ENCODE peak calls at places on chromosome 17, in seven cellular contexts. M is T-helper 1 cell, H is HS-5, F is NCI-H774, I is mesendoderm, R is H7, G is pons. U is an unnamed sample.

GRCh38 chr17:81329279-81329926 is 34.3 kb upstream of the SLC38A10 start:
- DNase-seq in M (no peak), H (peak; percentile 73), F (no peak), I (peak; percentile 94), R (peak; percentile 92), G (no peak), U (no peak)

GRCh38 chr17:44826123-44826790 is 3.8 kb downstream of the GJC1 start:
- DNase-seq in M (no peak), H (no peak), F (no peak), I (no peak), R (no peak), G (no peak), U (no peak)

GRCh38 chr17:2063306-2064146 is 8.6 kb downstream of the HIC1 start:
- DNase-seq in M (no peak), H (no peak), F (no peak), I (peak; percentile 70), R (no peak), G (no peak), U (no peak)

GRCh38 chr17:31857920-31858646 is 961 bp downstream of the COPRS start:
- DNase-seq in M (peak; percentile 3), H (peak; percentile 10), F (no peak), I (no peak), R (no peak), G (peak; percentile 43), U (no peak)

GRCh38 chr17:44788139-44788538 is 29.4 kb downstream of the ADAM11 start:
- DNase-seq in M (no peak), H (no peak), F (no peak), I (no peak), R (no peak), G (no peak), U (no peak)

GRCh38 chr17:83155128-83156081 is 76.0 kb downstream of the METRNL start:
- DNase-seq in M (peak; percentile 41), H (no peak), F (no peak), I (no peak), R (no peak), G (no peak), U (no peak)

GRCh38 chr17:77204531-77204930 is 63.8 kb downstream of the SEC14L1 start:
- DNase-seq in M (no peak), H (no peak), F (no peak), I (no peak), R (no peak), G (no peak), U (no peak)

GRCh38 chr17:80782536-80783427 is 208.9 kb upstream of the CHMP6 start:
- DNase-seq in M (peak; percentile 87), H (no peak), F (no peak), I (peak; percentile 65), R (no peak), G (no peak), U (no peak)

GRCh38 chr17:3006801-3007200 is 56.6 kb downstream of the OR1D5 start:
- DNase-seq in M (no peak), H (no peak), F (no peak), I (no peak), R (no peak), G (no peak), U (no peak)

GRCh38 chr17:77717941-77718668 is 240.4 kb upstream of the TNRC6C start:
- DNase-seq in M (no peak), H (no peak), F (no peak), I (no peak), R (no peak), G (no peak), U (no peak)

GRCh38 chr17:3512512-3513171 is 36.8 kb downstream of the ASPA start:
- DNase-seq in M (no peak), H (no peak), F (no peak), I (peak; percentile 80), R (peak; percentile 61), G (peak; percentile 92), U (no peak)

GRCh38 chr17:50813583-50813982 is 21.8 kb upstream of the WFIKKN2 start:
- DNase-seq in M (no peak), H (no peak), F (no peak), I (no peak), R (no peak), G (no peak), U (no peak)

GRCh38 chr17:64765191-64765889 is 103.2 kb upstream of the SMURF2 start:
- DNase-seq in M (no peak), H (no peak), F (no peak), I (no peak), R (no peak), G (no peak), U (no peak)

GRCh38 chr17:73226556-73227172 is 33.8 kb downstream of the COG1 start:
- DNase-seq in M (peak; percentile 34), H (no peak), F (no peak), I (peak; percentile 71), R (no peak), G (no peak), U (no peak)

GRCh38 chr17:51035436-51035835 is 85.2 kb downstream of the SPAG9 start:
- DNase-seq in M (no peak), H (no peak), F (no peak), I (peak; percentile 83), R (no peak), G (peak; percentile 98), U (no peak)

GRCh38 chr17:6507535-6507934 is 48.8 kb downstream of the PITPNM3 start:
- DNase-seq in M (no peak), H (peak; percentile 76), F (no peak), I (no peak), R (no peak), G (no peak), U (no peak)

GRCh38 chr17:20300399-20301037 is 166.8 kb downstream of the LGALS9B start:
- DNase-seq in M (no peak), H (peak; percentile 4), F (no peak), I (no peak), R (peak; percentile 31), G (peak; percentile 32), U (no peak)

GRCh38 chr17:13346996-13347762 is 254.6 kb downstream of the HS3ST3A1 start:
- DNase-seq in M (peak; percentile 40), H (peak; percentile 98), F (no peak), I (peak; percentile 37), R (no peak), G (no peak), U (no peak)

GRCh38 chr17:49680314-49680713 is 2.4 kb upstream of the SPOP start:
- DNase-seq in M (no peak), H (no peak), F (no peak), I (no peak), R (no peak), G (no peak), U (no peak)

GRCh38 chr17:34527908-34528470 is 51.4 kb upstream of the TMEM132E start:
- DNase-seq in M (no peak), H (no peak), F (no peak), I (peak; percentile 71), R (peak; percentile 74), G (no peak), U (no peak)

GRCh38 chr17:64938925-64939474 is 19.7 kb upstream of the LRRC37A3 start:
- DNase-seq in M (peak; percentile 43), H (no peak), F (no peak), I (peak; percentile 75), R (peak; percentile 86), G (no peak), U (no peak)

GRCh38 chr17:39104657-39105056 is 46.8 kb downstream of the PLXDC1 start:
- DNase-seq in M (no peak), H (no peak), F (no peak), I (no peak), R (no peak), G (no peak), U (no peak)

GRCh38 chr17:42979511-42980273 is at the start of gene PTGES3L:
- DNase-seq in M (no peak), H (no peak), F (peak; percentile 73), I (peak; percentile 93), R (peak; percentile 85), G (no peak), U (peak; percentile 66)

GRCh38 chr17:78349831-78350631 is 9.8 kb downstream of the SOCS3 start:
- DNase-seq in M (no peak), H (no peak), F (no peak), I (no peak), R (no peak), G (no peak), U (no peak)

GRCh38 chr17:81245024-81245664 is 6.0 kb downstream of the NDUFAF8 start:
- DNase-seq in M (no peak), H (no peak), F (no peak), I (no peak), R (no peak), G (no peak), U (no peak)

GRCh38 chr17:80778716-80779115 is 212.9 kb upstream of the CHMP6 start:
- DNase-seq in M (no peak), H (no peak), F (no peak), I (no peak), R (no peak), G (no peak), U (no peak)

GRCh38 chr17:6669479-6670212 is 18.1 kb downstream of the C17orf100 start:
- DNase-seq in M (no peak), H (no peak), F (no peak), I (peak; percentile 17), R (no peak), G (no peak), U (no peak)

GRCh38 chr17:3415610-3416009 is 4.4 kb downstream of the OR3A3 start:
- DNase-seq in M (no peak), H (no peak), F (no peak), I (no peak), R (no peak), G (no peak), U (no peak)

GRCh38 chr17:78210111-78210510 is 3.9 kb upstream of the BIRC5 start:
- DNase-seq in M (no peak), H (no peak), F (no peak), I (no peak), R (no peak), G (no peak), U (no peak)

GRCh38 chr17:58991718-58992331 is 114.9 kb downstream of the TRIM37 start:
- DNase-seq in M (peak; percentile 33), H (peak; percentile 20), F (no peak), I (peak; percentile 50), R (no peak), G (no peak), U (no peak)

GRCh38 chr17:29807520-29808361 is 122.3 kb downstream of the SSH2 start:
- DNase-seq in M (peak; percentile 50), H (peak; percentile 37), F (peak; percentile 53), I (peak; percentile 61), R (peak; percentile 66), G (peak; percentile 80), U (peak; percentile 39)

GRCh38 chr17:17406225-17406624 is 70.6 kb upstream of the MED9 start:
- DNase-seq in M (no peak), H (no peak), F (no peak), I (no peak), R (no peak), G (no peak), U (no peak)

GRCh38 chr17:8656693-8657092 is 26.2 kb upstream of the MYH10 start:
- DNase-seq in M (no peak), H (no peak), F (no peak), I (no peak), R (no peak), G (no peak), U (no peak)

GRCh38 chr17:74759243-74759801 is 10.9 kb downstream of the NHERF1 start:
- DNase-seq in M (peak; percentile 81), H (no peak), F (no peak), I (no peak), R (peak; percentile 64), G (no peak), U (no peak)

GRCh38 chr17:47878203-47879027 is 17.6 kb upstream of the SP2 start:
- DNase-seq in M (no peak), H (no peak), F (no peak), I (no peak), R (peak; percentile 28), G (no peak), U (no peak)

U was measured in COR-L47.